ENCODE peak calls at places on chromosome 18, in five cellular contexts. P, S, H, D and E are unnamed samples.

GRCh38 chr18:26677957-26678356 is 129.6 kb upstream of the KCTD1 start:
- DNase-seq in P (no peak), S (no peak), H (no peak), D (no peak), E (no peak)

GRCh38 chr18:40293311-40293710 is 1661.7 kb upstream of the PIK3C3 start:
- DNase-seq in P (no peak), S (no peak), H (no peak), D (no peak), E (no peak)

GRCh38 chr18:27062802-27063201 is 122.3 kb downstream of the CHST9 start:
- DNase-seq in P (no peak), S (no peak), H (no peak), D (no peak), E (peak; percentile 30)

GRCh38 chr18:61892683-61893303 is at the start of gene RNF152:
- DNase-seq in P (peak; percentile 62), S (peak; percentile 6), H (peak; percentile 12), D (peak; percentile 5), E (peak; percentile 23)

GRCh38 chr18:10973579-10974260 is 175.6 kb downstream of the PIEZO2 start:
- DNase-seq in P (no peak), S (no peak), H (no peak), D (peak; percentile 24), E (peak; percentile 15)

GRCh38 chr18:67456691-67457090 is 59.8 kb downstream of the DSEL start:
- DNase-seq in P (no peak), S (no peak), H (no peak), D (no peak), E (no peak)

GRCh38 chr18:37985126-37985525 is 419.5 kb upstream of the CELF4 start:
- DNase-seq in P (peak; percentile 50), S (no peak), H (no peak), D (no peak), E (no peak)

GRCh38 chr18:23711421-23711820 is 22.2 kb downstream of the LAMA3 start:
- DNase-seq in P (no peak), S (no peak), H (no peak), D (no peak), E (no peak)

GRCh38 chr18:77208969-77209368 is 40.7 kb upstream of the GALR1 start:
- DNase-seq in P (no peak), S (no peak), H (no peak), D (peak; percentile 37), E (peak; percentile 19)